ENCODE peak calls at places on chromosomes 16 and 17, in six cellular contexts. E is progenitor cell of endocrine pancreas, L is AG09319, K is NCI-H524, M is C1 segment of cervical spinal cord, J is GM12865. N is an unnamed sample.

GRCh38 chr17:62705781-62706597 is 78.5 kb downstream of the MRC2 start:
- DNase-seq in E (no peak), L (no peak), K (no peak), M (peak), J (no peak), N (peak)

GRCh38 chr16:86457621-86458456 is 52.5 kb upstream of the FOXF1 start:
- DNase-seq in E (no peak), L (peak), K (no peak), M (no peak), J (no peak), N (no peak)

GRCh38 chr17:43832168-43832975 is 574 bp downstream of the MPP3 start:
- DNase-seq in E (peak), L (peak), K (peak), M (no peak), J (no peak), N (no peak)

GRCh38 chr17:3851461-3852100 is 5.5 kb upstream of the NCBP3 start:
- DNase-seq in E (no peak), L (no peak), K (no peak), M (no peak), J (no peak), N (no peak)

GRCh38 chr16:457732-458400 is 32.4 kb downstream of the RAB11FIP3 start:
- DNase-seq in E (no peak), L (no peak), K (peak), M (peak), J (no peak), N (no peak)

GRCh38 chr17:67606896-67607604 is 110.7 kb upstream of the NOL11 start:
- DNase-seq in E (no peak), L (no peak), K (peak), M (no peak), J (no peak), N (no peak)

GRCh38 chr16:10834766-10835165 is 16.2 kb upstream of the TVP23A start:
- DNase-seq in E (no peak), L (no peak), K (no peak), M (no peak), J (no peak), N (no peak)

GRCh38 chr17:80750263-80750662 is 205.6 kb downstream of the RPTOR start:
- DNase-seq in E (no peak), L (no peak), K (no peak), M (no peak), J (no peak), N (no peak)

GRCh38 chr16:11076259-11077018 is 132.1 kb downstream of the CLEC16A start:
- DNase-seq in E (no peak), L (no peak), K (peak), M (no peak), J (peak), N (no peak)

GRCh38 chr17:39678340-39679116 is 9.3 kb downstream of the PGAP3 start:
- DNase-seq in E (no peak), L (no peak), K (no peak), M (no peak), J (no peak), N (no peak)

GRCh38 chr17:66849136-66849655 is 14.3 kb downstream of the CACNG5 start:
- DNase-seq in E (no peak), L (no peak), K (no peak), M (no peak), J (no peak), N (no peak)

GRCh38 chr16:83967091-83967490 is 953 bp upstream of the NECAB2 start:
- DNase-seq in E (no peak), L (no peak), K (peak), M (no peak), J (no peak), N (no peak)

GRCh38 chr17:38464723-38465419 is 36.6 kb downstream of the ARHGAP23 start:
- DNase-seq in E (no peak), L (peak), K (peak), M (peak), J (no peak), N (no peak)

GRCh38 chr16:648071-648785 is 937 bp upstream of the WDR90 start:
- DNase-seq in E (no peak), L (no peak), K (peak), M (no peak), J (peak), N (no peak)

GRCh38 chr17:3994221-3994576 is 30.0 kb upstream of the ATP2A3 start:
- DNase-seq in E (no peak), L (no peak), K (no peak), M (no peak), J (peak), N (no peak)

GRCh38 chr17:41695954-41696720 is 7.5 kb downstream of the EIF1 start:
- DNase-seq in E (peak), L (peak), K (peak), M (peak), J (peak), N (no peak)

GRCh38 chr17:66522591-66523272 is 220.3 kb downstream of the PRKCA start:
- DNase-seq in E (no peak), L (no peak), K (no peak), M (no peak), J (no peak), N (no peak)

GRCh38 chr17:4956493-4957061 is 5.7 kb downstream of the ENO3 start:
- DNase-seq in E (no peak), L (no peak), K (no peak), M (no peak), J (peak), N (no peak)

GRCh38 chr17:70599198-70599597 is 429.9 kb downstream of the KCNJ2 start:
- DNase-seq in E (no peak), L (no peak), K (no peak), M (no peak), J (no peak), N (no peak)

GRCh38 chr16:50403491-50403890 is 34.7 kb upstream of the BRD7 start:
- DNase-seq in E (no peak), L (no peak), K (no peak), M (no peak), J (no peak), N (no peak)

GRCh38 chr17:50758524-50758923 is 8.8 kb downstream of the ANKRD40CL start:
- DNase-seq in E (no peak), L (no peak), K (no peak), M (no peak), J (no peak), N (no peak)

N was measured in iPS DF 6.9.